ENCODE peak calls at places on chromosomes 2 and 18, in seven cellular contexts. One of them, this sample, is unnamed.

GRCh38 chr2:198973181-198973580 is 484.6 kb downstream of the SATB2 start:
- DNase-seq in NCI-H1436 treated with DMSO at 0.1 percent for 48 hours: no peak
- DNase-seq in NAMALWA: no peak
- DNase-seq in psoas muscle: no peak
- DNase-seq in fibroblast of lung: no peak
- DNase-seq in sciatic nerve: no peak
- DNase-seq in KG1: no peak
- DNase-seq in this sample: no peak

GRCh38 chr2:11140492-11140891 is 14.8 kb upstream of the SLC66A3 start:
- DNase-seq in NCI-H1436 treated with DMSO at 0.1 percent for 48 hours: no peak
- DNase-seq in sciatic nerve: no peak
- DNase-seq in NAMALWA: no peak
- DNase-seq in KG1: no peak
- DNase-seq in psoas muscle: no peak
- DNase-seq in fibroblast of lung: no peak
- DNase-seq in this sample: no peak

GRCh38 chr18:74496508-74497307 is 545 bp downstream of the CNDP2 start:
- DNase-seq in NAMALWA: peak
- DNase-seq in KG1: peak
- DNase-seq in NCI-H1436 treated with DMSO at 0.1 percent for 48 hours: no peak
- DNase-seq in psoas muscle: peak
- DNase-seq in sciatic nerve: peak
- DNase-seq in fibroblast of lung: peak
- DNase-seq in this sample: peak

GRCh38 chr18:41842886-41843285 is 112.1 kb upstream of the PIK3C3 start:
- DNase-seq in KG1: no peak
- DNase-seq in NCI-H1436 treated with DMSO at 0.1 percent for 48 hours: no peak
- DNase-seq in NAMALWA: no peak
- DNase-seq in psoas muscle: no peak
- DNase-seq in sciatic nerve: no peak
- DNase-seq in fibroblast of lung: peak
- DNase-seq in this sample: no peak

GRCh38 chr2:239319261-239319661 is 81.6 kb downstream of the HDAC4 start:
- DNase-seq in fibroblast of lung: peak
- DNase-seq in KG1: no peak
- DNase-seq in NCI-H1436 treated with DMSO at 0.1 percent for 48 hours: no peak
- DNase-seq in NAMALWA: no peak
- DNase-seq in psoas muscle: peak
- DNase-seq in sciatic nerve: peak
- DNase-seq in this sample: peak

GRCh38 chr2:134736167-134736885 is 17.5 kb upstream of the TMEM163 start:
- DNase-seq in fibroblast of lung: no peak
- DNase-seq in NAMALWA: peak
- DNase-seq in NCI-H1436 treated with DMSO at 0.1 percent for 48 hours: no peak
- DNase-seq in sciatic nerve: no peak
- DNase-seq in KG1: peak
- DNase-seq in psoas muscle: no peak
- DNase-seq in this sample: no peak

GRCh38 chr2:236872971-236873370 is 212.7 kb upstream of the COPS8 start:
- DNase-seq in NCI-H1436 treated with DMSO at 0.1 percent for 48 hours: no peak
- DNase-seq in psoas muscle: no peak
- DNase-seq in KG1: no peak
- DNase-seq in NAMALWA: no peak
- DNase-seq in sciatic nerve: no peak
- DNase-seq in fibroblast of lung: no peak
- DNase-seq in this sample: no peak

GRCh38 chr2:107132141-107132540 is 246.2 kb upstream of the ST6GAL2 start:
- DNase-seq in NAMALWA: no peak
- DNase-seq in psoas muscle: no peak
- DNase-seq in fibroblast of lung: no peak
- DNase-seq in KG1: no peak
- DNase-seq in sciatic nerve: no peak
- DNase-seq in NCI-H1436 treated with DMSO at 0.1 percent for 48 hours: no peak
- DNase-seq in this sample: no peak

GRCh38 chr18:28176933-28177827 is at the start of gene CDH2:
- DNase-seq in fibroblast of lung: peak
- DNase-seq in NAMALWA: no peak
- DNase-seq in NCI-H1436 treated with DMSO at 0.1 percent for 48 hours: peak
- DNase-seq in psoas muscle: peak
- DNase-seq in KG1: no peak
- DNase-seq in sciatic nerve: peak
- DNase-seq in this sample: peak

GRCh38 chr2:76567478-76567877 is 856.8 kb upstream of the GCFC2 start:
- DNase-seq in sciatic nerve: no peak
- DNase-seq in fibroblast of lung: no peak
- DNase-seq in psoas muscle: no peak
- DNase-seq in NCI-H1436 treated with DMSO at 0.1 percent for 48 hours: no peak
- DNase-seq in KG1: no peak
- DNase-seq in NAMALWA: no peak
- DNase-seq in this sample: no peak

GRCh38 chr2:71505086-71505769 is 51.9 kb downstream of the DYSF start:
- DNase-seq in sciatic nerve: no peak
- DNase-seq in NAMALWA: peak
- DNase-seq in fibroblast of lung: no peak
- DNase-seq in NCI-H1436 treated with DMSO at 0.1 percent for 48 hours: no peak
- DNase-seq in psoas muscle: peak
- DNase-seq in KG1: no peak
- DNase-seq in this sample: no peak

GRCh38 chr18:48475635-48476549 is 62.9 kb upstream of the CTIF start:
- DNase-seq in fibroblast of lung: peak
- DNase-seq in psoas muscle: peak
- DNase-seq in NAMALWA: peak
- DNase-seq in NCI-H1436 treated with DMSO at 0.1 percent for 48 hours: peak
- DNase-seq in KG1: peak
- DNase-seq in sciatic nerve: no peak
- DNase-seq in this sample: no peak

GRCh38 chr2:167331636-167332232 is 443.5 kb downstream of the XIRP2 start:
- DNase-seq in NAMALWA: peak
- DNase-seq in sciatic nerve: no peak
- DNase-seq in NCI-H1436 treated with DMSO at 0.1 percent for 48 hours: no peak
- DNase-seq in psoas muscle: no peak
- DNase-seq in KG1: no peak
- DNase-seq in fibroblast of lung: no peak
- DNase-seq in this sample: no peak

GRCh38 chr2:106869512-106870276 is 16.3 kb downstream of the ST6GAL2 start:
- DNase-seq in KG1: no peak
- DNase-seq in sciatic nerve: no peak
- DNase-seq in NAMALWA: no peak
- DNase-seq in psoas muscle: no peak
- DNase-seq in NCI-H1436 treated with DMSO at 0.1 percent for 48 hours: no peak
- DNase-seq in fibroblast of lung: no peak
- DNase-seq in this sample: peak

GRCh38 chr2:9284521-9285297 is 78.1 kb downstream of the ASAP2 start:
- DNase-seq in psoas muscle: no peak
- DNase-seq in fibroblast of lung: no peak
- DNase-seq in sciatic nerve: peak
- DNase-seq in KG1: no peak
- DNase-seq in NCI-H1436 treated with DMSO at 0.1 percent for 48 hours: no peak
- DNase-seq in NAMALWA: no peak
- DNase-seq in this sample: no peak

GRCh38 chr2:9247786-9248185 is 41.2 kb downstream of the ASAP2 start:
- DNase-seq in fibroblast of lung: no peak
- DNase-seq in sciatic nerve: no peak
- DNase-seq in psoas muscle: no peak
- DNase-seq in NAMALWA: no peak
- DNase-seq in NCI-H1436 treated with DMSO at 0.1 percent for 48 hours: no peak
- DNase-seq in KG1: no peak
- DNase-seq in this sample: peak

GRCh38 chr2:120395686-120396518 is 50.0 kb downstream of the INHBB start:
- DNase-seq in KG1: no peak
- DNase-seq in sciatic nerve: peak
- DNase-seq in psoas muscle: peak
- DNase-seq in NAMALWA: no peak
- DNase-seq in fibroblast of lung: no peak
- DNase-seq in NCI-H1436 treated with DMSO at 0.1 percent for 48 hours: peak
- DNase-seq in this sample: peak

GRCh38 chr2:190625691-190626090 is 23.2 kb upstream of the NAB1 start:
- DNase-seq in fibroblast of lung: no peak
- DNase-seq in sciatic nerve: no peak
- DNase-seq in NCI-H1436 treated with DMSO at 0.1 percent for 48 hours: no peak
- DNase-seq in NAMALWA: no peak
- DNase-seq in KG1: no peak
- DNase-seq in psoas muscle: no peak
- DNase-seq in this sample: no peak

GRCh38 chr2:107721581-107721980 is 105.1 kb upstream of the RGPD4 start:
- DNase-seq in KG1: no peak
- DNase-seq in NAMALWA: no peak
- DNase-seq in fibroblast of lung: no peak
- DNase-seq in psoas muscle: no peak
- DNase-seq in NCI-H1436 treated with DMSO at 0.1 percent for 48 hours: no peak
- DNase-seq in sciatic nerve: no peak
- DNase-seq in this sample: no peak

GRCh38 chr18:48074929-48075706 is 144.7 kb upstream of the SMAD2 start:
- DNase-seq in KG1: no peak
- DNase-seq in sciatic nerve: no peak
- DNase-seq in psoas muscle: no peak
- DNase-seq in NAMALWA: no peak
- DNase-seq in fibroblast of lung: no peak
- DNase-seq in NCI-H1436 treated with DMSO at 0.1 percent for 48 hours: no peak
- DNase-seq in this sample: no peak

GRCh38 chr2:73968357-73968937 is 16.3 kb upstream of the TET3 start:
- DNase-seq in sciatic nerve: no peak
- DNase-seq in fibroblast of lung: no peak
- DNase-seq in psoas muscle: no peak
- DNase-seq in NAMALWA: no peak
- DNase-seq in NCI-H1436 treated with DMSO at 0.1 percent for 48 hours: no peak
- DNase-seq in KG1: no peak
- DNase-seq in this sample: no peak

GRCh38 chr2:195848119-195848899 is 191.3 kb downstream of the SLC39A10 start:
- DNase-seq in KG1: no peak
- DNase-seq in NCI-H1436 treated with DMSO at 0.1 percent for 48 hours: no peak
- DNase-seq in sciatic nerve: no peak
- DNase-seq in fibroblast of lung: no peak
- DNase-seq in NAMALWA: peak
- DNase-seq in psoas muscle: no peak
- DNase-seq in this sample: no peak

GRCh38 chr2:46689993-46690392 is 210.6 kb downstream of the TMEM247 start:
- DNase-seq in KG1: no peak
- DNase-seq in psoas muscle: no peak
- DNase-seq in NAMALWA: no peak
- DNase-seq in NCI-H1436 treated with DMSO at 0.1 percent for 48 hours: no peak
- DNase-seq in sciatic nerve: no peak
- DNase-seq in fibroblast of lung: peak
- DNase-seq in this sample: no peak

GRCh38 chr2:219041252-219041651 is at the start of gene CFAP65:
- DNase-seq in psoas muscle: no peak
- DNase-seq in NAMALWA: no peak
- DNase-seq in sciatic nerve: no peak
- DNase-seq in NCI-H1436 treated with DMSO at 0.1 percent for 48 hours: no peak
- DNase-seq in KG1: no peak
- DNase-seq in fibroblast of lung: peak
- DNase-seq in this sample: no peak

GRCh38 chr2:204180671-204181070 is 244.1 kb downstream of the ICOS start:
- DNase-seq in KG1: no peak
- DNase-seq in NCI-H1436 treated with DMSO at 0.1 percent for 48 hours: no peak
- DNase-seq in sciatic nerve: no peak
- DNase-seq in psoas muscle: no peak
- DNase-seq in NAMALWA: no peak
- DNase-seq in fibroblast of lung: no peak
- DNase-seq in this sample: no peak

GRCh38 chr18:75691483-75691882 is 264.0 kb upstream of the SMIM21 start:
- DNase-seq in psoas muscle: no peak
- DNase-seq in fibroblast of lung: no peak
- DNase-seq in NCI-H1436 treated with DMSO at 0.1 percent for 48 hours: no peak
- DNase-seq in sciatic nerve: no peak
- DNase-seq in NAMALWA: no peak
- DNase-seq in KG1: no peak
- DNase-seq in this sample: no peak

GRCh38 chr2:234258562-234259141 is 208.2 kb downstream of the SPP2 start:
- DNase-seq in NAMALWA: no peak
- DNase-seq in NCI-H1436 treated with DMSO at 0.1 percent for 48 hours: no peak
- DNase-seq in sciatic nerve: no peak
- DNase-seq in fibroblast of lung: no peak
- DNase-seq in KG1: no peak
- DNase-seq in psoas muscle: no peak
- DNase-seq in this sample: no peak

GRCh38 chr2:2848198-2848597 is 517.1 kb upstream of the MYT1L start:
- DNase-seq in NCI-H1436 treated with DMSO at 0.1 percent for 48 hours: no peak
- DNase-seq in NAMALWA: no peak
- DNase-seq in psoas muscle: no peak
- DNase-seq in KG1: no peak
- DNase-seq in fibroblast of lung: no peak
- DNase-seq in sciatic nerve: no peak
- DNase-seq in this sample: no peak

GRCh38 chr2:109162999-109163398 is 34.0 kb downstream of the SH3RF3 start:
- DNase-seq in NAMALWA: no peak
- DNase-seq in psoas muscle: peak
- DNase-seq in sciatic nerve: peak
- DNase-seq in KG1: no peak
- DNase-seq in fibroblast of lung: peak
- DNase-seq in NCI-H1436 treated with DMSO at 0.1 percent for 48 hours: no peak
- DNase-seq in this sample: no peak

GRCh38 chr18:12770469-12771219 is 67.8 kb downstream of the PSMG2 start:
- DNase-seq in KG1: no peak
- DNase-seq in NAMALWA: no peak
- DNase-seq in sciatic nerve: peak
- DNase-seq in psoas muscle: no peak
- DNase-seq in NCI-H1436 treated with DMSO at 0.1 percent for 48 hours: no peak
- DNase-seq in fibroblast of lung: no peak
- DNase-seq in this sample: no peak

This sample was measured in left lung.